ENCODE peak calls at places on chromosomes 4 and X, in seven cellular contexts. I, L, O, D, N, M and A are unnamed samples.

GRCh38 chr4:17085416-17085815 is 187.0 kb upstream of the LDB2 start:
- DNase-seq in L (no peak), D (no peak), O (no peak), I (no peak), M (no peak), N (no peak), A (no peak)

GRCh38 chr4:5045099-5045498 is 6.2 kb upstream of the STK32B start:
- DNase-seq in I (no peak), O (no peak), D (no peak), L (peak), M (no peak), N (peak), A (no peak)

GRCh38 chr4:19213388-19213787 is 1038.3 kb upstream of the SLIT2 start:
- DNase-seq in I (no peak), O (no peak), D (no peak), L (no peak), M (no peak), N (no peak), A (no peak)

GRCh38 chr4:187576751-187577150 is 418.8 kb upstream of the ZFP42 start:
- DNase-seq in M (no peak), I (no peak), N (no peak), D (no peak), O (no peak), L (no peak), A (no peak)

GRCh38 chr4:142645478-142646108 is 200.5 kb downstream of the INPP4B start:
- DNase-seq in O (no peak), D (no peak), N (no peak), I (no peak), M (no peak), L (no peak), A (peak)

GRCh38 chr4:56874918-56875317 is 32.8 kb upstream of the REST start:
- DNase-seq in M (no peak), N (peak), I (no peak), D (no peak), O (no peak), L (no peak), A (no peak)

GRCh38 chrX:153861733-153862300 is 24.2 kb downstream of the L1CAM start:
- DNase-seq in M (no peak), O (no peak), L (no peak), D (no peak), N (no peak), I (no peak), A (no peak)

GRCh38 chr4:145936142-145937020 is 2.2 kb downstream of the ZNF827 start:
- DNase-seq in O (peak), D (peak), N (peak), I (no peak), L (peak), M (peak), A (peak)

GRCh38 chr4:101037938-101038413 is 309.4 kb downstream of the PPP3CA start:
- DNase-seq in I (no peak), L (no peak), N (peak), M (no peak), D (no peak), O (no peak), A (no peak)

GRCh38 chrX:47226531-47227333 is 6.1 kb upstream of the USP11 start:
- DNase-seq in D (no peak), O (no peak), I (no peak), M (no peak), N (no peak), L (no peak), A (no peak)

GRCh38 chr4:7830747-7831146 is 108.9 kb downstream of the AFAP1 start:
- DNase-seq in D (no peak), N (no peak), O (no peak), L (no peak), I (no peak), M (no peak), A (no peak)

GRCh38 chr4:169208516-169208915 is 62.2 kb downstream of the SH3RF1 start:
- DNase-seq in D (no peak), O (no peak), M (no peak), I (no peak), L (no peak), N (no peak), A (no peak)

GRCh38 chrX:154373340-154374306 is 811 bp downstream of the FLNA start:
- DNase-seq in D (peak), L (peak), I (peak), O (peak), N (peak), M (no peak), A (no peak)

GRCh38 chr4:185925910-185926360 is 113.9 kb upstream of the SORBS2 start:
- DNase-seq in L (no peak), D (no peak), O (no peak), N (no peak), I (no peak), M (no peak), A (no peak)

GRCh38 chrX:20515841-20516461 is 249.2 kb upstream of the RPS6KA3 start:
- DNase-seq in O (peak), N (peak), I (no peak), L (no peak), D (no peak), M (no peak), A (no peak)

GRCh38 chrX:9189286-9189685 is 155.4 kb upstream of the FAM9B start:
- DNase-seq in O (no peak), I (no peak), D (no peak), N (no peak), L (no peak), M (no peak), A (no peak)

GRCh38 chrX:100207331-100208024 is 202.6 kb downstream of the PCDH19 start:
- DNase-seq in I (no peak), L (no peak), O (no peak), M (no peak), D (no peak), N (no peak), A (no peak)

GRCh38 chr4:26192921-26193894 is 127.6 kb upstream of the RBPJ start:
- DNase-seq in M (no peak), N (peak), D (no peak), O (no peak), I (no peak), L (peak), A (no peak)

GRCh38 chrX:36431819-36432218 is 512.3 kb downstream of the CFAP47 start:
- DNase-seq in M (no peak), D (no peak), L (no peak), N (no peak), O (peak), I (no peak), A (no peak)

GRCh38 chrX:121863976-121864375 is 816.6 kb downstream of the GLUD2 start:
- DNase-seq in L (no peak), M (no peak), O (no peak), N (no peak), I (no peak), D (no peak), A (no peak)

GRCh38 chr4:86896596-86896995 is 4.4 kb upstream of the C4orf36 start:
- DNase-seq in N (peak), M (no peak), O (no peak), I (no peak), L (no peak), D (no peak), A (no peak)

GRCh38 chrX:72003811-72004750 is 93.4 kb downstream of the NHSL2 start:
- DNase-seq in I (peak), D (peak), L (no peak), O (peak), M (no peak), N (peak), A (no peak)

GRCh38 chrX:34866636-34867035 is 76.0 kb upstream of the FAM47B start:
- DNase-seq in N (peak), L (no peak), I (no peak), O (no peak), D (no peak), M (no peak), A (no peak)

GRCh38 chrX:13064599-13065143 is 20.3 kb upstream of the FAM9C start:
- DNase-seq in M (no peak), D (no peak), N (peak), I (no peak), L (no peak), O (peak), A (no peak)

GRCh38 chr4:1767058-1767769 is 25.9 kb upstream of the FGFR3 start:
- DNase-seq in I (no peak), O (no peak), L (peak), M (no peak), N (peak), D (no peak), A (no peak)

GRCh38 chr4:16083217-16084191 is at the start of gene PROM1:
- DNase-seq in N (no peak), D (peak), M (peak), L (no peak), I (no peak), O (no peak), A (no peak)

GRCh38 chrX:7263961-7264360 is 116.0 kb upstream of the PUDP start:
- DNase-seq in I (no peak), O (no peak), L (no peak), N (no peak), D (no peak), M (no peak), A (no peak)

GRCh38 chr4:156725257-156725656 is 246.3 kb downstream of the PDGFC start:
- DNase-seq in L (no peak), I (no peak), N (no peak), M (no peak), D (no peak), O (no peak), A (no peak)

GRCh38 chr4:123785515-123785914 is 388.9 kb downstream of the SPRY1 start:
- DNase-seq in D (peak), M (no peak), L (no peak), N (peak), I (peak), O (no peak), A (no peak)

GRCh38 chr4:16066586-16067128 is 17.2 kb downstream of the PROM1 start:
- DNase-seq in L (no peak), O (no peak), I (no peak), D (no peak), N (no peak), M (no peak), A (no peak)

GRCh38 chrX:76109654-76110053 is 63.2 kb upstream of the PBDC1 start:
- DNase-seq in N (no peak), L (no peak), M (no peak), I (no peak), D (no peak), O (no peak), A (no peak)

GRCh38 chr4:100738388-100739165 is 220.8 kb upstream of the EMCN start:
- DNase-seq in L (no peak), O (peak), N (peak), D (no peak), I (no peak), M (no peak), A (no peak)

GRCh38 chr4:143186634-143187033 is 1.9 kb downstream of the USP38 start:
- DNase-seq in M (no peak), N (peak), O (no peak), L (no peak), D (no peak), I (no peak), A (no peak)

GRCh38 chrX:149453030-149453429 is 52.1 kb downstream of the IDS start:
- DNase-seq in M (no peak), D (no peak), L (no peak), I (no peak), N (peak), O (peak), A (no peak)

GRCh38 chrX:110204986-110205385 is 112.9 kb downstream of the AMMECR1 start:
- DNase-seq in I (no peak), N (peak), O (peak), M (no peak), L (no peak), D (no peak), A (no peak)

GRCh38 chr4:10056334-10057022 is 35.2 kb upstream of the SLC2A9 start:
- DNase-seq in O (no peak), L (no peak), D (no peak), I (no peak), N (no peak), M (no peak), A (no peak)

GRCh38 chrX:140177821-140178220 is 212.5 kb upstream of the CXorf66 start:
- DNase-seq in I (no peak), L (no peak), D (no peak), O (no peak), N (no peak), M (no peak), A (no peak)

GRCh38 chr4:88659061-88659889 is 38.4 kb downstream of the NAP1L5 start:
- DNase-seq in L (peak), O (peak), M (no peak), I (no peak), D (peak), N (peak), A (no peak)

GRCh38 chrX:7286461-7286860 is 138.5 kb upstream of the PUDP start:
- DNase-seq in N (no peak), I (no peak), L (no peak), O (peak), M (no peak), D (no peak), A (no peak)

GRCh38 chr4:129926936-129927335 is 831.0 kb downstream of the C4orf33 start:
- DNase-seq in N (no peak), L (no peak), M (no peak), I (no peak), D (no peak), O (no peak), A (no peak)